ENCODE peak calls at places on chromosomes 11 and 22, in four cellular contexts. Y is H1, I is K562, D is GM12878. K is an unnamed sample.

GRCh38 chr11:60634151-60634550 is 65.3 kb upstream of the MS4A8 start:
- DNase-seq in Y (peak; percentile 66), I (peak; percentile 25), D (peak; percentile 19), K (peak; percentile 1)

GRCh38 chr11:9982127-9982795 is 311.8 kb downstream of the SBF2 start:
- DNase-seq in Y (no peak), I (no peak), D (no peak), K (no peak)

GRCh38 chr11:1034001-1034400 is 2.5 kb downstream of the MUC6 start:
- DNase-seq in Y (no peak), I (no peak), D (no peak), K (no peak)

GRCh38 chr22:46088541-46089311 is 61.6 kb upstream of the PPARA start:
- DNase-seq in Y (no peak), I (no peak), D (no peak), K (no peak)

GRCh38 chr11:102986815-102987214 is 31.3 kb upstream of the MMP13 start:
- DNase-seq in Y (no peak), I (no peak), D (no peak), K (no peak)

GRCh38 chr11:44005076-44005800 is 42.5 kb upstream of the ACCSL start:
- DNase-seq in Y (peak; percentile 52), I (no peak), D (no peak), K (no peak)

GRCh38 chr22:24392218-24392931 is 35.0 kb upstream of the ADORA2A start:
- DNase-seq in Y (no peak), I (no peak), D (no peak), K (no peak)

GRCh38 chr22:21449531-21450319 is 17.5 kb upstream of the TMEM191C start:
- DNase-seq in Y (peak; percentile 41), I (no peak), D (no peak), K (no peak)

GRCh38 chr11:76030286-76030685 is 176.0 kb downstream of the WNT11 start:
- DNase-seq in Y (no peak), I (no peak), D (no peak), K (no peak)

GRCh38 chr11:105230586-105230985 is 91.0 kb upstream of the CARD18 start:
- DNase-seq in Y (no peak), I (no peak), D (no peak), K (no peak)

GRCh38 chr11:24132471-24132870 is 364.4 kb upstream of the LUZP2 start:
- DNase-seq in Y (no peak), I (no peak), D (no peak), K (no peak)

GRCh38 chr11:102920118-102920684 is 35.3 kb downstream of the MMP13 start:
- DNase-seq in Y (no peak), I (no peak), D (peak; percentile 71), K (no peak)

GRCh38 chr11:20363500-20364411 is at the start of gene HTATIP2:
- DNase-seq in Y (peak; percentile 70), I (peak; percentile 88), D (no peak), K (no peak)

GRCh38 chr22:44181033-44181911 is 547 bp downstream of the PARVG start:
- DNase-seq in Y (no peak), I (no peak), D (no peak), K (no peak)

GRCh38 chr11:71252782-71253730 is 679 bp upstream of the SHANK2 start:
- DNase-seq in Y (peak; percentile 77), I (no peak), D (no peak), K (peak; percentile 48)

GRCh38 chr22:25101986-25102385 is 97.7 kb upstream of the CRYBB3 start:
- DNase-seq in Y (no peak), I (no peak), D (no peak), K (no peak)

GRCh38 chr11:8168485-8169257 is at the start of gene RIC3:
- DNase-seq in Y (peak; percentile 80), I (no peak), D (no peak), K (no peak)

GRCh38 chr11:100562102-100562501 is 125.0 kb upstream of the ARHGAP42 start:
- DNase-seq in Y (no peak), I (no peak), D (no peak), K (no peak)

GRCh38 chr22:19169002-19169946 is 9.3 kb downstream of the SLC25A1 start:
- DNase-seq in Y (peak; percentile 68), I (peak; percentile 83), D (no peak), K (no peak)

GRCh38 chr22:48347311-48347710 is 1480.4 kb downstream of the BRD1 start:
- DNase-seq in Y (no peak), I (no peak), D (no peak), K (no peak)

GRCh38 chr22:19639610-19640135 is 74.6 kb upstream of the SEPTIN5 start:
- DNase-seq in Y (no peak), I (no peak), D (no peak), K (no peak)

GRCh38 chr11:121716060-121716459 is 263.3 kb upstream of the SORL1-AS1 start:
- DNase-seq in Y (no peak), I (no peak), D (no peak), K (no peak)

GRCh38 chr22:47171441-47172221 is 409.2 kb downstream of the TBC1D22A start:
- DNase-seq in Y (no peak), I (no peak), D (no peak), K (no peak)

GRCh38 chr11:130180491-130180890 is 20.9 kb downstream of the ST14 start:
- DNase-seq in Y (no peak), I (no peak), D (no peak), K (no peak)

GRCh38 chr11:84260862-84261261 is 974.7 kb upstream of the CCDC90B start:
- DNase-seq in Y (no peak), I (no peak), D (no peak), K (no peak)

GRCh38 chr11:121696177-121696863 is 243.6 kb upstream of the SORL1-AS1 start:
- DNase-seq in Y (no peak), I (no peak), D (no peak), K (no peak)

GRCh38 chr11:8586184-8586583 is 7.8 kb downstream of the STK33 start:
- DNase-seq in Y (no peak), I (no peak), D (no peak), K (no peak)

GRCh38 chr11:35292290-35292689 is 127.1 kb downstream of the SLC1A2 start:
- DNase-seq in Y (no peak), I (no peak), D (no peak), K (no peak)

GRCh38 chr11:126492331-126492730 is 136.8 kb downstream of the ST3GAL4 start:
- DNase-seq in Y (no peak), I (no peak), D (no peak), K (no peak)

GRCh38 chr11:95485115-95485900 is 254.3 kb upstream of the SESN3 start:
- DNase-seq in Y (no peak), I (no peak), D (no peak), K (no peak)

GRCh38 chr22:50584106-50585096 is 1.8 kb upstream of the CHKB start:
- DNase-seq in Y (no peak), I (no peak), D (no peak), K (no peak)
- H3K9ac ChIP-seq in Y (no peak overlapping the region), I (no peak overlapping the region), D (no peak overlapping the region), K (peak overlapping the region; percentile 90)

DNA sequence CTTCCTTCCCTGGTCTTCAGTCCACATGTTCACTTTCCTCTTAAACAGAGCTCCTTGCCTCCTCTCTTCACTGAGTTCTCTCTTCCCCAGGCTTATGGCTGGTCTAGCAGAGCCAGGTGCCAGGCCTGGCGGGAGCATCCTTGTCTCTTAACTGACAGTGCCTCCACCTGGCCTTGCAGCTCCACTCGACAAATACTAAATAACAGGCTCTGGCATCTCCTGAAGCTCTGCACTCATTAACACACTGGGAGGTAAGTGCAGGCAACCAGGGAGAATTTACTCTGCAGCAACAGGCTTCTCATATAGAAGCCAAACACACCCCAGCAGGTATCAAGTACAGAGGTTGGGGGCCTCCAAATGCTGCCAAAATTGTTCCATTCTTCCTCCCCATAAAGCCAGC is 438.1 kb downstream of the SOX6 start:
- DNase-seq in Y (no peak), I (no peak), D (no peak), K (no peak)
- TF ChIP-seq EGR1 in Y (no peak), I (no peak), D (no peak), K (no peak)

GRCh38 chr11:111910637-111911562 is 670 bp downstream of the CRYAB start:
- DNase-seq in Y (no peak), I (peak; percentile 82), D (no peak), K (no peak)
- H3K9ac ChIP-seq in Y (no peak overlapping the region), I (peak overlapping the region; percentile 20), D (no peak overlapping the region), K (no peak overlapping the region)

GRCh38 chr22:30238136-30238535 is 8.4 kb downstream of the LIF start:
- DNase-seq in Y (no peak), I (no peak), D (no peak), K (no peak)

GRCh38 chr22:30234786-30235470 is 11.6 kb downstream of the LIF start:
- DNase-seq in Y (no peak), I (no peak), D (no peak), K (no peak)

GRCh38 chr22:30233582-30233981 is 13.0 kb downstream of the LIF start:
- DNase-seq in Y (no peak), I (no peak), D (no peak), K (no peak)

GRCh38 chr22:30236875-30237274 is 9.7 kb downstream of the LIF start:
- DNase-seq in Y (no peak), I (no peak), D (no peak), K (no peak)

GRCh38 chr22:30235687-30236170 is 10.8 kb downstream of the LIF start:
- DNase-seq in Y (no peak), I (no peak), D (no peak), K (no peak)
- TF ChIP-seq EGR1 in Y (no peak), I (no peak), D (no peak), K (no peak)

DNA sequence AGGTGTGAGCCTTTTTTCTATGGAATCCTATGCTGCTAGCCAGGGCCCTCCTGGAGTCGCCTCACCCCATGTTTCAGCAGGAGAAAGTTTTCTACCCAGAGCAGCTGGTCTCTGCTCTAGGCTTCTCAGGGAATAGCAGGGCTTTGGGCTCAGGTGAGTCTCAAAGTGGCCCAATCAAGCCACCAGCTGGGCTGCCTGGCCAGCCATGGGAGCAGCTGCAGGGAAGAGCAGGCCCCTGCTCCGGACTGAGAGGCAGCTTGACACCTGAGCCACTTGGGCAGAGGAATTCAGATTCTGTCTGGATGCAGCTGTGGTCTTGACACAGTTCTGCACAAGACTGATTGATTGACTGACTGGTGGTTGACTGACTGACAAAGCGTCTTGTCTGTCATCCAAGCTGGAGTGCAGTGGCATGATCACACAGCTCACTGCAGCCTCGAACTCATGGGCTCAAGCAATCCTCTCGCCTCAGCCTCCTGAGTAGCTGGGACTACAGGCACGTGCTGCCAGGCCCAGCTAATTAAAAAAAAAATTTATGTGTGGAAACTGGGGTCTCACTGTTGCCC is 57.5 kb upstream of the ARFGAP3 start:
- DNase-seq in Y (no peak), I (no peak), D (no peak), K (no peak)
- H3K9ac ChIP-seq in Y (no peak overlapping the region), I (no peak overlapping the region), D (no peak overlapping the region), K (no peak overlapping the region)

GRCh38 chr11:78229106-78229505 is 40.4 kb downstream of the USP35 start:
- DNase-seq in Y (no peak), I (no peak), D (no peak), K (no peak)
- TF ChIP-seq EGR1 in Y (no peak), I (no peak), D (no peak), K (no peak)

GRCh38 chr11:22491826-22492225 is 133.8 kb downstream of the FANCF start:
- DNase-seq in Y (no peak), I (no peak), D (no peak), K (no peak)
- H3K9ac ChIP-seq in Y (no peak overlapping the region), I (no peak overlapping the region), D (no peak overlapping the region), K (no peak overlapping the region)

DNA sequence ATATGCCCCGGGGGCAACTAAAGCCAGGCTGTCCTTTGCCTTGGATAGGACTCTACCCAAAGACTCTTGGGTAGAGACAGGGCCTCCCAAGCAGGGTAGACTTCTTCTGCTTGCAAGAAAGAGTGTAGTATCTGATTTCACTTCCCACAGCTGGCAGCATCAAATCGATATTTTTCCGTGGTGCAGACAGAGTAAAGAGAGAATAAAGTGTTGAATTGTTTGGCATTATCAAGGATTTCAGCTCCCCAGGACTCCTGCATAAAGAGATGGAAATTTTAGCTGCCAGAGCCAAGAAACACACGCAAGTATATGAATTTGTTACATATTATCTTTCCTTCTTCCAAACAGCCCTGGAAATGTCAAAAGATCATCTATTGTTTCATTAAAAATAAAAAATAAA is 136.8 kb downstream of the PKNOX2 start:
- DNase-seq in Y (no peak), I (no peak), D (no peak), K (no peak)
- TF ChIP-seq EGR1 in Y (no peak), I (no peak), D (no peak), K (no peak)

K was measured in HCT116.